ENCODE peak calls at places on chromosomes 3 and 15, in nine cellular contexts. E is fibroblast of pulmonary artery, W is cardiac muscle cell, A is right atrium auricular region, P is lower leg skin, M is AG04450, T is glutamatergic neuron, R is cardiac fibroblast, H is astrocyte of the spinal cord. U is an unnamed sample.
A peak's percentile ranks its signal among the peaks of the same experiment; 100 is the strongest.

GRCh38 chr3:112375117-112375516 is 42.2 kb downstream of the CD200 start:
- DNase-seq in H (no peak), M (no peak), E (no peak), R (no peak), T (no peak), P (no peak), W (no peak), A (no peak), U (no peak)

GRCh38 chr3:100042144-100042543 is 72.2 kb downstream of the FILIP1L start:
- DNase-seq in A (no peak), E (peak; percentile 94), W (no peak), P (no peak), R (peak; percentile 89), T (no peak), M (peak; percentile 78), H (peak; percentile 89), U (no peak)

GRCh38 chr15:63596666-63597032 is 538 bp upstream of the FBXL22 start:
- DNase-seq in A (no peak), P (no peak), M (no peak), R (no peak), E (peak; percentile 11), T (no peak), W (no peak), H (no peak), U (no peak)

GRCh38 chr3:74463515-74463914 is 150.9 kb downstream of the CNTN3 start:
- DNase-seq in W (no peak), M (no peak), A (no peak), P (no peak), R (no peak), E (no peak), H (no peak), T (no peak), U (no peak)

GRCh38 chr15:40894689-40895308 is 549 bp downstream of the VPS18 start:
- DNase-seq in W (peak; percentile 74), M (peak; percentile 66), P (no peak), T (peak; percentile 65), R (peak; percentile 76), H (peak; percentile 68), A (peak; percentile 65), E (peak; percentile 78), U (peak; percentile 70)

GRCh38 chr3:99663981-99664380 is 25.6 kb downstream of the COL8A1 start:
- DNase-seq in A (no peak), P (no peak), R (no peak), T (no peak), W (no peak), M (no peak), E (no peak), H (peak; percentile 42), U (no peak)

GRCh38 chr15:61264986-61265385 is 35.9 kb upstream of the RORA start:
- DNase-seq in T (no peak), E (no peak), A (no peak), M (no peak), P (no peak), H (no peak), W (no peak), R (no peak), U (no peak)

GRCh38 chr15:36371509-36371908 is 207.9 kb upstream of the CDIN1 start:
- DNase-seq in T (no peak), M (no peak), A (no peak), E (no peak), H (peak; percentile 21), P (no peak), R (no peak), W (no peak), U (no peak)

GRCh38 chr3:89571298-89571697 is 463.9 kb downstream of the EPHA3 start:
- DNase-seq in M (no peak), A (no peak), R (peak; percentile 29), E (no peak), P (no peak), H (no peak), W (no peak), T (no peak), U (no peak)

GRCh38 chr3:5136619-5137429 is 14.7 kb downstream of the ARL8B start:
- DNase-seq in R (peak; percentile 34), W (peak; percentile 22), H (peak; percentile 36), E (peak; percentile 37), M (no peak), A (no peak), T (no peak), P (no peak), U (peak; percentile 66)

GRCh38 chr3:106231086-106231485 is 362.3 kb upstream of the CBLB start:
- DNase-seq in M (no peak), A (no peak), H (no peak), W (no peak), P (no peak), T (no peak), R (no peak), E (no peak), U (no peak)

GRCh38 chr3:18618723-18619122 is 193.6 kb upstream of the SATB1 start:
- DNase-seq in M (no peak), A (no peak), W (no peak), E (no peak), R (no peak), T (no peak), P (no peak), H (no peak), U (no peak)

GRCh38 chr3:110783541-110783940 is 288.1 kb upstream of the NECTIN3 start:
- DNase-seq in A (no peak), W (no peak), R (no peak), T (no peak), H (no peak), P (no peak), E (no peak), M (no peak), U (no peak)

GRCh38 chr3:69791919-69792399 is 52.7 kb downstream of the MITF start:
- DNase-seq in E (peak; percentile 49), R (peak; percentile 68), T (no peak), A (no peak), W (peak; percentile 36), H (peak; percentile 53), M (no peak), P (no peak), U (no peak)

GRCh38 chr3:10637342-10637741 is 132.0 kb upstream of the ATP2B2 start:
- DNase-seq in T (no peak), A (no peak), W (no peak), H (no peak), R (no peak), M (no peak), E (no peak), P (no peak), U (no peak)

DNA sequence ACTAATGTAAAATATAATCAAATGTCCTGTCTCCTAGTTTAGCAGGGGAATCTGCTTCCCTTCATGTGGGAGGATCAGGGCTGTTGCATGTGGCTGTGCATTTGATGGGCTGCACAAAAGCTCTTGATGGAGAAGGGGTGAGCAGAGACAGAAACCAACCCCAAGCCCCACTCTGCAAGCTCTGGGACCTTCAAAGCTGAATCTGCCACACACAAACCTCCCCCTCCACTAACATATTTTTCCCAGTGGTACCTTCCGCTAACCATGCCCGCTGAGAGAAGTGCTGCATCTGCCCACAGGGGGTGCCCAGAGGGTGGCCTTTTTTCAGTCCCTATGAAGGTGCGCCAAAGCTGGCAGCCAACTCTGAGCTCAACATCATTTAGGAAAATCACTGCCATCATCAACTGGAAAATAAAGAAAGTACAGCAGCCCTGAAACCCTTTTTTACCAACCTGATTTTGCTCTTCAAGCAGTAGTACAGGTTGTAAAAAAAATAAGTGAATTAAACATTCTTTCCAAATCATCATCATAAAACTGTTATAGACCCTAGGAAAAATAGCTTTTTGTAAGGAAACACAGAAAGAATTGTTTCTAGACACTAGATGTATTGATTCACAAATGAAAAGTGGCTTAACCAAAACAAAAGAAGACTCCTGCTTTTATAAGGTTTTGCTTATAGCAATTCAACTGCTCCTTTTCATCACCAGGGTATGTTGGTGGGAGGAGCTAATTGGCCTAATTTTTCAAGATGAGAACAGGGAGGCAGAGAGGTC is 97.0 kb downstream of the HHLA2 start:
- DNase-seq in E (no peak), A (no peak), R (no peak), W (no peak), M (no peak), T (no peak), H (no peak), P (no peak), U (no peak)
- TF ChIP-seq CTCF in E (no peak), A (no peak), R (no peak), W (no peak), M (no peak), T (no peak), H (no peak), P (no peak), U (no peak)

GRCh38 chr3:15521573-15521965 is at the start of gene COLQ:
- DNase-seq in A (no peak), P (peak; percentile 72), H (no peak), R (peak; percentile 46), W (peak; percentile 24), E (peak; percentile 17), T (no peak), M (no peak), U (no peak)
- TF ChIP-seq CTCF in A (no peak), P (no peak), H (no peak), R (no peak), W (no peak), E (no peak), T (no peak), M (no peak), U (no peak)

DNA sequence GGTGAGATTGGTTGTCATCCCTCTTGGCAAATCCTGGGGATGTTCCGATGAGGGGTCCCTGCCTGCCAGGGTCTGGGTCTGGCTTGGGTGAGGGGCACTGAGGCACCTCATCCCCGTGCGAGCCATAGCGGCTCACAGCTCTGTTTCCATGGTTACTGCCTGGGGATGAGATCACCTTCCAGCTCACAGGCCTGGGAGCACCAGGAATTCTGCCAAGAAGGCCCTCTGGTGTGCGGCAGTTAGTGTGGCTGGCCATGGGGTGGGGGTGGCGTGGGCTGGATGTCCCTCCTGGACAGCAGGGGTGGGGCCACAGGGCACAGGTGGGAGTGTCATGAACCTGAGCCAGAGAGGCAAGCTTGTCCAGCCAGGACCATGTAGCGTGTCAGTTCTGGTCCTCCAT is 22.1 kb upstream of the PRR23E start:
- DNase-seq in T (no peak), W (no peak), P (peak; percentile 70), R (peak; percentile 20), A (peak; percentile 42), H (peak; percentile 58), E (peak; percentile 24), M (no peak), U (no peak)
- TF ChIP-seq CTCF in T (no peak), W (no peak), P (no peak), R (no peak), A (no peak), H (no peak), E (no peak), M (no peak), U (no peak)

GRCh38 chr3:115855911-115856310 is 232.6 kb downstream of the GAP43 start:
- DNase-seq in A (no peak), W (no peak), P (no peak), H (peak; percentile 27), M (peak; percentile 45), R (peak; percentile 12), T (no peak), E (peak; percentile 6), U (no peak)

GRCh38 chr3:115860766-115861165 is 237.5 kb downstream of the GAP43 start:
- DNase-seq in M (no peak), T (no peak), H (no peak), E (no peak), P (no peak), R (no peak), W (no peak), A (no peak), U (no peak)

GRCh38 chr3:115861166-115861733 is 237.9 kb downstream of the GAP43 start:
- DNase-seq in H (no peak), T (no peak), R (no peak), W (no peak), P (no peak), A (no peak), E (no peak), M (no peak), U (no peak)

GRCh38 chr3:115858995-115859807 is 235.9 kb downstream of the GAP43 start:
- DNase-seq in H (no peak), W (peak; percentile 50), E (no peak), M (no peak), T (no peak), R (no peak), A (no peak), P (no peak), U (no peak)

GRCh38 chr3:115857518-115858136 is 234.3 kb downstream of the GAP43 start:
- DNase-seq in M (no peak), R (no peak), P (no peak), E (no peak), T (no peak), A (no peak), W (no peak), H (no peak), U (no peak)
- TF ChIP-seq CTCF in M (no peak), R (no peak), P (no peak), E (no peak), T (no peak), A (no peak), W (no peak), H (no peak), U (no peak)